ENCODE peak calls at places on chromosomes 5 and 9, in ten cellular contexts. L is central memory CD4-positive, alpha-beta T cell; W is fibroblast of the aortic adventitia; K is NCI-H2107; Q is neuronal stem cell; T is ecto neural progenitor cell; I is A673; X is WERI-Rb-1; C is ELR; G is uterus. V is an unnamed sample.

GRCh38 chr5:38751103-38751502 is 94.7 kb upstream of the OSMR start:
- DNase-seq in L (no peak), W (no peak), K (no peak), Q (no peak), T (no peak), I (peak; percentile 71), X (peak; percentile 25), C (peak; percentile 7), G (no peak), V (no peak)

GRCh38 chr9:122518226-122518625 is 715 bp upstream of the OR1J4 start:
- DNase-seq in L (no peak), W (no peak), K (no peak), Q (no peak), T (no peak), I (no peak), X (no peak), C (no peak), G (no peak), V (no peak)

GRCh38 chr5:143837306-143837848 is 25.4 kb downstream of the HMHB1 start:
- DNase-seq in L (no peak), W (peak; percentile 74), K (no peak), Q (no peak), T (no peak), I (peak; percentile 96), X (no peak), C (peak; percentile 41), G (no peak), V (peak; percentile 30)

GRCh38 chr9:135035781-135036760 is 51.4 kb upstream of the OLFM1 start:
- DNase-seq in L (no peak), W (no peak), K (no peak), Q (no peak), T (no peak), I (no peak), X (no peak), C (no peak), G (peak; percentile 6), V (no peak)

GRCh38 chr9:18480649-18481048 is 6.7 kb downstream of the ADAMTSL1 start:
- DNase-seq in L (no peak), W (peak; percentile 81), K (no peak), Q (no peak), T (no peak), I (no peak), X (no peak), C (peak; percentile 94), G (no peak), V (no peak)

GRCh38 chr5:127320032-127320945 is 29.7 kb downstream of the MEGF10 start:
- DNase-seq in L (no peak), W (no peak), K (no peak), Q (no peak), T (no peak), I (peak; percentile 19), X (no peak), C (peak; percentile 58), G (no peak), V (no peak)

GRCh38 chr9:108002296-108003056 is 512.9 kb upstream of the KLF4 start:
- DNase-seq in L (no peak), W (peak; percentile 81), K (no peak), Q (no peak), T (no peak), I (no peak), X (no peak), C (no peak), G (peak; percentile 22), V (no peak)

GRCh38 chr9:73162987-73163763 is 11.5 kb downstream of the ANXA1 start:
- DNase-seq in L (no peak), W (no peak), K (no peak), Q (no peak), T (no peak), I (no peak), X (no peak), C (no peak), G (no peak), V (no peak)

GRCh38 chr9:94903961-94904421 is 177.5 kb downstream of the AOPEP start:
- DNase-seq in L (no peak), W (peak; percentile 60), K (no peak), Q (no peak), T (peak; percentile 3), I (no peak), X (no peak), C (peak; percentile 23), G (no peak), V (no peak)

GRCh38 chr5:16492398-16493175 is 27.0 kb upstream of the ZNF622 start:
- DNase-seq in L (no peak), W (peak; percentile 40), K (no peak), Q (no peak), T (no peak), I (peak; percentile 9), X (peak; percentile 59), C (peak; percentile 74), G (no peak), V (peak; percentile 55)

GRCh38 chr5:2748841-2749513 is 2.5 kb downstream of the IRX2 start:
- DNase-seq in L (no peak), W (no peak), K (no peak), Q (no peak), T (peak; percentile 57), I (no peak), X (peak; percentile 13), C (no peak), G (no peak), V (no peak)

GRCh38 chr5:65695896-65696295 is 26.0 kb downstream of the SGTB start:
- DNase-seq in L (no peak), W (no peak), K (no peak), Q (peak; percentile 3), T (no peak), I (no peak), X (no peak), C (no peak), G (no peak), V (no peak)

GRCh38 chr5:3606121-3606831 is 10.6 kb downstream of the IRX1 start:
- DNase-seq in L (no peak), W (no peak), K (no peak), Q (no peak), T (peak; percentile 85), I (no peak), X (no peak), C (no peak), G (no peak), V (no peak)

GRCh38 chr5:78930742-78931141 is 54.4 kb downstream of the ARSB start:
- DNase-seq in L (no peak), W (peak; percentile 71), K (no peak), Q (no peak), T (peak; percentile 52), I (no peak), X (no peak), C (no peak), G (no peak), V (no peak)

GRCh38 chr5:72920690-72921089 is 35.2 kb upstream of the FCHO2 start:
- DNase-seq in L (no peak), W (peak; percentile 55), K (no peak), Q (no peak), T (no peak), I (peak; percentile 35), X (no peak), C (peak; percentile 74), G (no peak), V (peak; percentile 28)

GRCh38 chr5:103409013-103409670 is 150.6 kb downstream of the MACIR start:
- DNase-seq in L (no peak), W (no peak), K (no peak), Q (no peak), T (no peak), I (no peak), X (no peak), C (no peak), G (no peak), V (no peak)

GRCh38 chr5:39080168-39080567 is 6.0 kb upstream of the RICTOR start:
- DNase-seq in L (no peak), W (no peak), K (no peak), Q (no peak), T (no peak), I (no peak), X (no peak), C (no peak), G (no peak), V (peak; percentile 17)

GRCh38 chr9:120934271-120934670 is 7.7 kb upstream of the TRAF1 start:
- DNase-seq in L (no peak), W (peak; percentile 44), K (no peak), Q (no peak), T (peak; percentile 16), I (no peak), X (no peak), C (no peak), G (no peak), V (no peak)

GRCh38 chr5:83475540-83476469 is 4.3 kb downstream of the VCAN start:
- DNase-seq in L (no peak), W (peak; percentile 97), K (no peak), Q (no peak), T (no peak), I (peak; percentile 52), X (no peak), C (peak; percentile 89), G (no peak), V (no peak)